ENCODE peak calls at places on chromosomes 12 and 14, in eight cellular contexts. Q is heart left ventricle, M is testis, P is thyroid gland, G is prostate gland, Z is ovary, F is body of pancreas, B is IMR-90. H is an unnamed sample.

GRCh38 chr12:16112626-16113560 is 164.6 kb downstream of the SLC15A5 start:
- DNase-seq in M (no peak), Z (no peak), G (no peak), Q (no peak), F (no peak), P (no peak), B (no peak), H (no peak)

GRCh38 chr12:110966081-110966760 is 45.8 kb upstream of the MYL2 start:
- DNase-seq in P (no peak), G (no peak), F (no peak), Q (no peak), Z (no peak), B (no peak), M (peak; percentile 19), H (no peak)

GRCh38 chr14:93965287-93965821 is 11.0 kb downstream of the ASB2 start:
- DNase-seq in Z (no peak), G (no peak), P (no peak), F (no peak), M (no peak), B (peak; percentile 96), Q (no peak), H (no peak)

GRCh38 chr12:93812616-93813015 is 135.4 kb downstream of the CRADD start:
- DNase-seq in M (no peak), F (no peak), P (no peak), Q (no peak), Z (no peak), G (no peak), B (no peak), H (no peak)

GRCh38 chr12:94643585-94643984 is 6.8 kb downstream of the TMCC3 start:
- DNase-seq in P (no peak), M (no peak), G (no peak), Q (peak; percentile 36), Z (no peak), B (no peak), F (no peak), H (no peak)

GRCh38 chr14:56172571-56172971 is 54.4 kb downstream of the PELI2 start:
- DNase-seq in P (no peak), G (no peak), M (no peak), Z (no peak), Q (no peak), F (no peak), B (peak; percentile 92), H (no peak)

GRCh38 chr12:44873898-44874297 is 2.2 kb downstream of the NELL2 start:
- DNase-seq in G (no peak), Q (no peak), Z (no peak), M (no peak), P (no peak), F (no peak), B (peak; percentile 4), H (no peak)

GRCh38 chr12:98519257-98519907 is 4.0 kb downstream of the TMPO start:
- DNase-seq in Z (no peak), P (no peak), M (no peak), F (no peak), B (no peak), Q (no peak), G (no peak), H (no peak)

GRCh38 chr12:120751389-120751788 is 25.8 kb downstream of the ACADS start:
- DNase-seq in F (no peak), M (no peak), G (no peak), B (no peak), Q (no peak), P (no peak), Z (no peak), H (no peak)

GRCh38 chr12:9708853-9709252 is 24.0 kb downstream of the CLECL1 start:
- DNase-seq in G (no peak), Q (no peak), F (no peak), B (no peak), P (no peak), Z (no peak), M (no peak), H (no peak)

GRCh38 chr14:54589076-54589475 is 22.1 kb downstream of the SAMD4A start:
- DNase-seq in Z (no peak), B (peak; percentile 69), P (no peak), G (no peak), Q (no peak), M (no peak), F (no peak), H (no peak)

GRCh38 chr14:74882103-74882920 is 596 bp downstream of the DLST start:
- DNase-seq in G (peak; percentile 17), B (peak; percentile 41), F (peak; percentile 48), M (peak; percentile 60), Z (peak; percentile 43), Q (peak; percentile 61), P (peak; percentile 54), H (peak; percentile 48)

GRCh38 chr12:51752490-51752889 is 96.0 kb downstream of the FIGNL2 start:
- DNase-seq in F (peak; percentile 65), G (no peak), B (peak; percentile 94), Q (peak; percentile 79), P (peak; percentile 89), Z (peak; percentile 20), M (peak; percentile 88), H (no peak)

GRCh38 chr12:70252832-70253231 is 9.6 kb downstream of the CNOT2 start:
- DNase-seq in Q (no peak), Z (no peak), P (no peak), F (no peak), B (peak; percentile 59), M (no peak), G (no peak), H (no peak)
- H3K36me3 ChIP-seq in Q (no peaks in the 10 kb centered on the region), Z (no peaks in the 10 kb centered on the region), P (no peaks in the 10 kb centered on the region), F (no peaks in the 10 kb centered on the region), B (no peaks in the 10 kb centered on the region), M (no peaks in the 10 kb centered on the region), G (no peaks in the 10 kb centered on the region), H (no peaks in the 10 kb centered on the region)

GRCh38 chr12:75662501-75663159 is 151.2 kb upstream of the KRR1 start:
- DNase-seq in Q (no peak), P (no peak), G (no peak), F (no peak), Z (no peak), B (no peak), M (no peak), H (no peak)
- TF ChIP-seq CTCF in Q (no peak), P (no peak), G (no peak), F (no peak), Z (no peak), B (no peak), M (no peak), H (no peak)

DNA sequence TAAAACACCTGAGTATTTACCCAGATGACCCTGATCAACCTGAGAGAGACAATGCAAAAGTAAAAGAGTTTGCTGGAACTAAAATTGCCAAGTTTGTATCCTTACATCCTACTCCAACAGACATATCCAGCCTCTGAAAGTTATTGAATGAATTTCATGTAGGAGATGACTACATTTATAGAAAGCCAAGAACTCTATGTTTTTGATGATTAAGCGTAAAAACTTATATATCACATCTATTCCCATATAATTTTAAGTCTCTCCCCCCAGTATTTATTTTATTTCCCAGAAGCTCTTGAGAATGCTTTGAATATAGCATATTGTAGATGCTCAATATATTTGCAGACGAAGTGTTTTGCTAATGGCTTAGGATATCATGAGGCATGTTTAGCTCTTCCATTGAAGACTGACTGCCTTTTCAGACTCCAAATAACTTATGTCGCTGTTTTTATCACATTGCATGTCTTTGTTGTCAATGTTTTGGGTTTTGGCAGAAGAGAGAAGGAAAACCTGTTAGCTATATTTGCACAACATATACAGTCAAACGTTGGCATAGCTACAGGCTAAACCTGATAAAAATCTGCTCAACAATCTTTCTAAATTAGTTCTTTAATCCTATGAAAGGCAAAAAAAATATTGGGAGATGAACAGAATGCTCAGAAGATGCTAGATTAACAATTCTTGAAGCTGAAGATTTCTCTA is 213.6 kb downstream of the DIO2 start:
- DNase-seq in M (no peak), F (no peak), Q (no peak), Z (no peak), B (no peak), P (no peak), G (peak; percentile 14), H (no peak)
- TF ChIP-seq POLR2A in M (no peak), F (no peak), Q (no peak), Z (no peak), B (no peak), P (no peak), G (no peak), H (no peak)

DNA sequence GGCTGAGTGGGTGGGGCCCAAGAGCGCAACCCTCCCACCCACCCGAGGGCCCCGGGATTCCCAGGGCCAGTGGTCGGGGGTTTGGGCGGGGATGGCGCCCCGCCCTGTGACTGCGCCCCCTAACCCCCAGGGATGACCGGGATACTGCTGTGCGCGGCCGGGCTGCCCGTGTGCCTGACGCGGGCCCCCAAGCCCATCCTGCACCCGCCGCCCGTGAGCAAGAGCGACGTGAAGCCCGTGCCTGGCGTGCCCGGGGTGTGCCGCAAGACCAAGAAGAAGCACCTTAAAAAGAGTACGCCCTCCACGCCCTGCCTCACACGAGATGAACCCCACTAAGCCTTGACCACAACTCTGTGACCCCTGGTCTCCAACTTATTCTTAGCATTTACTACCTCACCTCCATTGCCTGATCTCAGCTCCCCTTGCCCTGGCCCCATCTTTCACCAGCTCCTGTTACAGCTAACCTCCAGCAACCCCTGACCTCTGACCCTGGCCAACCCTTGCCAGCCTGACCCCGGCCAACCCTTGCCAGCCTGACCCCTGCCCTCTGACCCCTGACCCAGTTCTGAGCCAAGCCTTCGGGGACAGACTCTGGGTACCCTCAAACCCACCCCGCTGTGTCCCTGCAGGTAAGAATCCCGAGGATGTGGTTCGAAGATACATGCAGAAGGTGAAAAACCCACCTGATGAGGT is 37.0 kb downstream of the DTX1 start:
- DNase-seq in M (no peak), B (no peak), Z (no peak), P (no peak), F (no peak), Q (no peak), G (no peak), H (no peak)
- H3K36me3 ChIP-seq in M (no peaks in the 10 kb centered on the region), B (no peaks in the 10 kb centered on the region), Z (no peaks in the 10 kb centered on the region), P (no peaks in the 10 kb centered on the region), F (no peaks in the 10 kb centered on the region), Q (no peaks in the 10 kb centered on the region), G (no peaks in the 10 kb centered on the region), H (no peaks in the 10 kb centered on the region)

DNA sequence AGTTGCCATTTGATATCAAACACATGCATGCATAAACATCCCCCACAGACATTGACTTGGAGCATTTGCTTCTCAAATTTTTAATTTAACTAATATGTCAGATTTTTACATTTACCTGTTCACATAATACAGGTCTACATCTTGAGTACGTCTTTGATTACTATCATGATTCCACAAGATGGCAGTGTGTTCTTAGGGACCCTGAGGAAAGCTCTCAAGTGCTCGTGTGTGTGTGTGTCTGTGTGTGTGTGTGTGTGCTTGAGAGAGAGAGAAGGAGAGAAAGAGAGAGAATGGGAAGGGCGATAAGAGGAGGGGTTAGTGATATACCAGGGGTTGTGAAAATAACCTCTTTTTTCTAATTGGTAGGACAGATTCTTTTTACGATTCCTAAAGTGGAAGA is 167.1 kb upstream of the OR4E1 start:
- DNase-seq in M (no peak), Z (no peak), P (no peak), B (no peak), G (no peak), F (no peak), Q (no peak), H (no peak)
- TF ChIP-seq CTCF in M (no peak), Z (no peak), P (no peak), B (no peak), G (no peak), F (no peak), Q (no peak), H (no peak)

H was measured in adrenal gland.